ENCODE peak calls at places on chromosomes 4 and X, in eight cellular contexts. X, U, R, G, P, W, L and E are unnamed samples.

GRCh38 chr4:118322831-118323502 is 29.8 kb downstream of the PRSS12 start:
- DNase-seq in X (no peak), U (no peak), R (no peak), G (no peak), P (no peak), W (no peak), L (no peak), E (no peak)

GRCh38 chrX:114985967-114986592 is 31.3 kb downstream of the IL13RA2 start:
- DNase-seq in X (no peak), U (no peak), R (no peak), G (no peak), P (no peak), W (no peak), L (no peak), E (no peak)

GRCh38 chr4:68283714-68284113 is 38.2 kb upstream of the TMPRSS11B start:
- DNase-seq in X (no peak), U (no peak), R (no peak), G (no peak), P (no peak), W (no peak), L (no peak), E (no peak)

GRCh38 chr4:104743141-104743748 is 248.6 kb upstream of the CXXC4 start:
- DNase-seq in X (no peak), U (no peak), R (no peak), G (no peak), P (no peak), W (no peak), L (peak), E (no peak)

GRCh38 chrX:30893206-30893605 is 4.2 kb upstream of the TAB3 start:
- DNase-seq in X (no peak), U (no peak), R (no peak), G (no peak), P (no peak), W (no peak), L (no peak), E (no peak)

GRCh38 chrX:41512394-41512793 is 65.3 kb downstream of the NYX start:
- DNase-seq in X (no peak), U (no peak), R (no peak), G (no peak), P (no peak), W (no peak), L (peak), E (no peak)

GRCh38 chr4:165325732-165326512 is 1.5 kb upstream of the MSMO1 start:
- DNase-seq in X (no peak), U (no peak), R (no peak), G (peak), P (no peak), W (no peak), L (peak), E (no peak)

GRCh38 chrX:130025256-130025655 is 42.8 kb downstream of the BCORL1 start:
- DNase-seq in X (no peak), U (no peak), R (no peak), G (no peak), P (no peak), W (no peak), L (no peak), E (no peak)

GRCh38 chrX:44480591-44480990 is 62.1 kb downstream of the FUNDC1 start:
- DNase-seq in X (no peak), U (no peak), R (no peak), G (no peak), P (no peak), W (no peak), L (no peak), E (no peak)

GRCh38 chrX:39011454-39012204 is 210.4 kb downstream of the MID1IP1 start:
- DNase-seq in X (no peak), U (no peak), R (no peak), G (no peak), P (peak), W (peak), L (no peak), E (no peak)

GRCh38 chr4:41632481-41633073 is 94.6 kb downstream of the LIMCH1 start:
- DNase-seq in X (no peak), U (no peak), R (no peak), G (peak), P (no peak), W (no peak), L (no peak), E (no peak)

GRCh38 chrX:14409341-14409740 is 120.0 kb upstream of the GLRA2 start:
- DNase-seq in X (no peak), U (no peak), R (no peak), G (peak), P (no peak), W (no peak), L (no peak), E (no peak)

GRCh38 chr4:96654045-96654444 is 814.2 kb downstream of the PDHA2 start:
- DNase-seq in X (no peak), U (no peak), R (no peak), G (no peak), P (no peak), W (no peak), L (no peak), E (no peak)

GRCh38 chrX:153474718-153475117 is 4.3 kb upstream of the HAUS7 start:
- DNase-seq in X (peak), U (peak), R (no peak), G (peak), P (peak), W (peak), L (no peak), E (peak)

GRCh38 chrX:13373807-13374187 is 53.9 kb upstream of the ATXN3L start:
- DNase-seq in X (no peak), U (no peak), R (no peak), G (no peak), P (no peak), W (peak), L (no peak), E (no peak)

GRCh38 chrX:139766545-139766983 is 58.6 kb upstream of the MCF2 start:
- DNase-seq in X (peak), U (peak), R (no peak), G (no peak), P (no peak), W (no peak), L (no peak), E (peak)

GRCh38 chr4:91031761-91032160 is 904.6 kb downstream of the CCSER1 start:
- DNase-seq in X (no peak), U (no peak), R (no peak), G (no peak), P (no peak), W (no peak), L (no peak), E (no peak)

GRCh38 chr4:64503945-64504675 is 94.9 kb upstream of the TECRL start:
- DNase-seq in X (no peak), U (no peak), R (no peak), G (no peak), P (no peak), W (no peak), L (no peak), E (no peak)

GRCh38 chr4:7192252-7193039 is at the start of gene SORCS2:
- DNase-seq in X (no peak), U (peak), R (peak), G (peak), P (peak), W (peak), L (peak), E (peak)

GRCh38 chr4:123649644-123650356 is 253.2 kb downstream of the SPRY1 start:
- DNase-seq in X (no peak), U (no peak), R (no peak), G (peak), P (no peak), W (peak), L (no peak), E (no peak)

GRCh38 chrX:64205735-64206491 is 405 bp upstream of the AMER1 start:
- DNase-seq in X (peak), U (peak), R (peak), G (peak), P (peak), W (peak), L (peak), E (peak)

GRCh38 chr4:152408514-152409327 is 127.2 kb downstream of the FBXW7 start:
- DNase-seq in X (no peak), U (no peak), R (no peak), G (peak), P (no peak), W (no peak), L (peak), E (no peak)

GRCh38 chrX:44675364-44676024 is 132.8 kb upstream of the FUNDC1 start:
- DNase-seq in X (no peak), U (no peak), R (no peak), G (peak), P (peak), W (peak), L (no peak), E (no peak)

GRCh38 chr4:166723532-166724140 is 510.7 kb downstream of the SPOCK3 start:
- DNase-seq in X (no peak), U (no peak), R (no peak), G (no peak), P (no peak), W (no peak), L (no peak), E (no peak)

GRCh38 chr4:74794341-74794801 is at the start of gene BTC:
- DNase-seq in X (no peak), U (peak), R (no peak), G (peak), P (peak), W (peak), L (no peak), E (no peak)

GRCh38 chr4:23717528-23718248 is 172.2 kb downstream of the PPARGC1A start:
- DNase-seq in X (no peak), U (no peak), R (no peak), G (peak), P (no peak), W (no peak), L (peak), E (no peak)

GRCh38 chr4:76585270-76585669 is 150.2 kb downstream of the SHROOM3 start:
- DNase-seq in X (no peak), U (no peak), R (no peak), G (no peak), P (no peak), W (no peak), L (no peak), E (no peak)

GRCh38 chrX:150269613-150270254 is 93.4 kb upstream of the MAMLD1 start:
- DNase-seq in X (no peak), U (no peak), R (no peak), G (no peak), P (no peak), W (no peak), L (no peak), E (no peak)